ENCODE peak calls at places on chromosomes 4 and X, in four cellular contexts. T is GM23248; H is breast epithelium; O is CD8-positive, alpha-beta memory T cell. R is an unnamed sample. For H3K9me3, the result is how much of the 10 kb centered on the place peaks cover.

GRCh38 chr4:79224777-79225104 is 101.1 kb downstream of the NAA11 start:
- DNase-seq in O (no peak), T (no peak), H (no peak), R (no peak)

GRCh38 chr4:21083413-21083812 is 383.2 kb downstream of the PACRGL start:
- DNase-seq in T (no peak), O (no peak), H (no peak), R (no peak)

GRCh38 chr4:176238157-176238608 is 30.8 kb downstream of the ASB5 start:
- DNase-seq in H (no peak), T (peak), O (no peak), R (no peak)

GRCh38 chr4:110532901-110533589 is 57.1 kb downstream of the ENPEP start:
- DNase-seq in O (no peak), H (no peak), T (no peak), R (no peak)

GRCh38 chr4:87975466-87975865 is at the start of gene SPP1:
- DNase-seq in T (peak), H (no peak), O (no peak), R (no peak)

GRCh38 chr4:101419324-101420135 is 72.2 kb upstream of the PPP3CA start:
- DNase-seq in T (no peak), H (no peak), O (peak), R (no peak)

GRCh38 chr4:16026155-16026761 is 57.6 kb downstream of the PROM1 start:
- DNase-seq in T (peak), H (no peak), O (peak), R (peak)

GRCh38 chr4:110614173-110614948 is 8.5 kb downstream of the PITX2 start:
- DNase-seq in O (no peak), T (no peak), H (no peak), R (no peak)

GRCh38 chrX:95893632-95894031 is 791.0 kb upstream of the DIAPH2 start:
- DNase-seq in T (no peak), O (no peak), H (no peak), R (no peak)

GRCh38 chr4:174707277-174707676 is 121.8 kb downstream of the GLRA3 start:
- DNase-seq in H (no peak), O (no peak), T (no peak), R (no peak)

GRCh38 chr4:120293341-120293740 is 226.7 kb upstream of the MAD2L1 start:
- DNase-seq in O (no peak), H (no peak), T (no peak), R (no peak)

GRCh38 chr4:147019061-147019460 is 73.4 kb upstream of the TTC29 start:
- DNase-seq in H (peak), O (peak), T (peak), R (no peak)

GRCh38 chr4:6724461-6725111 is 8.6 kb downstream of the BLOC1S4 start:
- DNase-seq in O (no peak), H (peak), T (peak), R (no peak)

GRCh38 chr4:175536852-175537453 is 275.1 kb downstream of the GPM6A start:
- DNase-seq in T (peak), O (no peak), H (no peak), R (no peak)

GRCh38 chrX:40854242-40854641 is 118.9 kb upstream of the MED14 start:
- DNase-seq in H (no peak), O (no peak), T (no peak), R (no peak)

GRCh38 chr4:182806259-182807252 is 110.6 kb downstream of the DCTD start:
- DNase-seq in T (peak), O (peak), H (peak), R (peak)

GRCh38 chr4:166091914-166092510 is 219.0 kb downstream of the TLL1 start:
- DNase-seq in H (no peak), O (no peak), T (peak), R (no peak)

GRCh38 chrX:43661521-43662240 is 5.6 kb downstream of the MAOA start:
- DNase-seq in T (peak), H (no peak), O (no peak), R (no peak)

GRCh38 chrX:68828740-68829593 is at the start of gene EFNB1:
- DNase-seq in H (peak), O (peak), T (peak), R (peak)

GRCh38 chr4:119490335-119490734 is 138.3 kb downstream of the PDE5A start:
- DNase-seq in O (no peak), H (no peak), T (peak), R (no peak)

GRCh38 chrX:12080265-12080664 is 58.0 kb upstream of the FRMPD4 start:
- DNase-seq in H (no peak), O (no peak), T (peak), R (no peak)

GRCh38 chr4:163279713-163280112 is 52.7 kb downstream of the NPY1R start:
- DNase-seq in H (no peak), O (no peak), T (no peak), R (no peak)

GRCh38 chr4:115325836-115326235 is 212.4 kb upstream of the NDST4 start:
- DNase-seq in T (peak), O (no peak), H (no peak), R (no peak)

GRCh38 chr4:82594466-82594865 is 32.7 kb upstream of the TMEM150C start:
- DNase-seq in H (no peak), O (no peak), T (no peak), R (no peak)

GRCh38 chrX:53071604-53072417 is 10.4 kb upstream of the TSPYL2 start:
- DNase-seq in H (no peak), O (peak), T (peak), R (peak)

GRCh38 chr4:6926681-6927478 is 17.3 kb downstream of the TBC1D14 start:
- DNase-seq in T (no peak), O (peak), H (no peak), R (peak)

GRCh38 chr4:153684182-153685073 is at the start of gene TLR2:
- DNase-seq in O (peak), H (peak), T (peak), R (peak)

GRCh38 chr4:54754394-54754793 is 96.6 kb downstream of the KIT start:
- DNase-seq in H (no peak), T (no peak), O (no peak), R (no peak)

GRCh38 chr4:98786866-98787265 is 128.5 kb upstream of the TSPAN5 start:
- DNase-seq in O (no peak), T (peak), H (no peak), R (no peak)

GRCh38 chr4:95572304-95572991 is 23.7 kb upstream of the UNC5C start:
- DNase-seq in T (no peak), H (peak), O (no peak), R (no peak)

GRCh38 chr4:80306255-80306654 is 29.3 kb upstream of the CFAP299 start:
- DNase-seq in H (no peak), T (peak), O (no peak), R (no peak)

GRCh38 chrX:151984891-151985290 is 10.4 kb upstream of the GABRE start:
- DNase-seq in H (no peak), T (peak), O (no peak), R (no peak)

GRCh38 chr4:1714303-1715001 is 2.3 kb upstream of the SLBP start:
- DNase-seq in T (peak), O (no peak), H (no peak), R (no peak)

GRCh38 chr4:69617083-69617694 is 22.3 kb downstream of the UGT2A2 start:
- DNase-seq in T (peak), H (no peak), O (no peak), R (no peak)

GRCh38 chrX:149641432-149641831 is 9.8 kb upstream of the TMEM185A start:
- DNase-seq in H (no peak), O (no peak), T (peak), R (no peak)
- H3K9me3 ChIP-seq in H (under half), O (under half), T (under half), R (under half)

GRCh38 chrX:131711478-131711867 is 167.6 kb downstream of the OR13H1 start:
- DNase-seq in H (no peak), T (no peak), O (no peak), R (no peak)
- H3K9me3 ChIP-seq in H (under half), T (under half), O (under half), R (under half)

GRCh38 chr4:185328586-185328985 is 67.1 kb downstream of the LRP2BP start:
- DNase-seq in T (no peak), H (peak), O (no peak), R (no peak)
- H3K9me3 ChIP-seq in T (under half), H (under half), O (under half), R (under half)

DNA sequence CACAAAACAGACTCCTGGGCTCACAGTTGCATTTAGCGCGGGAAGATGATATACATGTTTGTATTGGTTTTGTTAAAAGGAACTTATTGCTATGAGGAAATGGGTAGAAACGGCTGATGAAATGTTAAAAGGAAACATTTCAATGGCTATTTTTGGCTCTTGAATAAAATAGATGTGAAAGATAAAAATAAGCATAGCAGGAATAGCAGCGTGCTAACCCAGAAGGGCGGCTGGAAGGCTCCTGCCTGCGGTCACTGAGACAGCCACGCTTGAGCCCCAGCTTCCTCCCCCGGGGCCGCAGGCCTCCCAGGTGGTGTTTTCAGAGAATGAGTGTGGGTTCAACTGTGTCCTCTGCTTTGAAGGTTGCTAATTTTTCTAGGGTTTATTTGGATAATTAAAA is 35.0 kb upstream of the CLCN4 start:
- DNase-seq in O (no peak), T (no peak), H (no peak), R (no peak)
- H3K9me3 ChIP-seq in O (under half), T (under half), H (under half), R (under half)

R was measured in T-helper 17 cell.